ENCODE peak calls at places on chromosomes 7 and 10, in seven cellular contexts. U, N, F, L, G, C and K are unnamed samples.

GRCh38 chr10:30974773-30975386 is 56.8 kb downstream of the ZNF438 start:
- DNase-seq in U (peak; percentile 52), L (no peak), C (peak; percentile 13), G (no peak), N (peak; percentile 44), F (no peak), K (no peak)

GRCh38 chr10:31759124-31759798 is 169.4 kb downstream of the ARHGAP12 start:
- DNase-seq in F (peak; percentile 54), N (peak; percentile 47), U (peak; percentile 55), C (peak; percentile 62), G (peak; percentile 58), L (peak; percentile 71), K (peak; percentile 43)

GRCh38 chr10:93235686-93236085 is 162.0 kb downstream of the CYP26A1 start:
- DNase-seq in N (no peak), C (peak; percentile 12), U (peak; percentile 77), L (no peak), G (no peak), F (no peak), K (peak; percentile 52)

GRCh38 chr10:5876181-5876768 is 13.4 kb downstream of the ANKRD16 start:
- DNase-seq in G (no peak), C (no peak), F (no peak), L (no peak), N (peak; percentile 59), U (peak; percentile 35), K (no peak)

GRCh38 chr7:3910041-3910440 is 609.0 kb downstream of the SDK1 start:
- DNase-seq in F (no peak), G (no peak), U (no peak), C (no peak), L (no peak), N (peak; percentile 40), K (no peak)

GRCh38 chr7:9796241-9796640 is 1177.4 kb upstream of the PHF14 start:
- DNase-seq in G (no peak), U (no peak), F (no peak), L (no peak), C (no peak), N (no peak), K (no peak)

GRCh38 chr7:80135306-80136104 is 874 bp downstream of the GNAI1 start:
- DNase-seq in L (peak; percentile 14), N (peak; percentile 35), U (peak; percentile 43), G (peak; percentile 56), F (no peak), C (peak; percentile 41), K (peak; percentile 29)

GRCh38 chr7:29350351-29350750 is 155.8 kb downstream of the CHN2 start:
- DNase-seq in G (no peak), U (no peak), N (no peak), L (no peak), F (no peak), C (no peak), K (no peak)

GRCh38 chr7:157347217-157347904 is 10.6 kb downstream of the DNAJB6 start:
- DNase-seq in N (peak; percentile 89), G (no peak), C (peak; percentile 88), F (no peak), L (peak; percentile 21), U (peak; percentile 85), K (peak; percentile 83)

GRCh38 chr7:13457790-13458189 is 531.7 kb downstream of the ETV1 start:
- DNase-seq in N (no peak), U (no peak), L (no peak), F (peak; percentile 6), G (no peak), C (no peak), K (no peak)

GRCh38 chr7:76328390-76328789 is 25.9 kb downstream of the HSPB1 start:
- DNase-seq in U (no peak), G (no peak), L (no peak), N (no peak), C (no peak), F (no peak), K (no peak)

GRCh38 chr7:107501593-107501992 is 31.7 kb downstream of the GPR22 start:
- DNase-seq in F (no peak), L (peak; percentile 23), C (peak; percentile 60), N (peak; percentile 8), U (peak; percentile 78), G (no peak), K (peak; percentile 54)

GRCh38 chr10:36349445-36350063 is 707.5 kb upstream of the FZD8 start:
- DNase-seq in G (no peak), U (peak; percentile 92), F (peak; percentile 11), C (peak; percentile 29), N (peak; percentile 73), L (no peak), K (peak; percentile 91)

GRCh38 chr7:108308276-108308675 is 148.0 kb downstream of the NRCAM start:
- DNase-seq in N (peak; percentile 48), U (peak; percentile 77), G (no peak), L (no peak), C (peak; percentile 73), F (no peak), K (no peak)

GRCh38 chr7:68730194-68730593 is 868.1 kb upstream of the AUTS2 start:
- DNase-seq in G (no peak), N (no peak), F (no peak), C (no peak), U (no peak), L (no peak), K (no peak)

GRCh38 chr7:158531661-158532060 is 56.0 kb downstream of the PTPRN2 start:
- DNase-seq in F (no peak), U (no peak), C (no peak), L (no peak), G (no peak), N (no peak), K (no peak)

GRCh38 chr7:147978651-147979050 is 611.9 kb upstream of the C7orf33 start:
- DNase-seq in N (no peak), C (no peak), F (no peak), L (no peak), G (no peak), U (no peak), K (no peak)

GRCh38 chr10:18402766-18403346 is 248.5 kb downstream of the NSUN6 start:
- DNase-seq in G (no peak), F (no peak), C (no peak), U (no peak), N (no peak), L (no peak), K (no peak)

GRCh38 chr7:142689439-142690168 is 59.7 kb upstream of the PRSS1 start:
- DNase-seq in F (no peak), U (peak; percentile 8), G (no peak), L (no peak), C (no peak), N (no peak), K (peak; percentile 8)

GRCh38 chr10:123562387-123562786 is 103.8 kb upstream of the GPR26 start:
- DNase-seq in C (no peak), U (no peak), N (no peak), G (peak; percentile 5), F (no peak), L (no peak), K (no peak)

GRCh38 chr10:122815458-122815857 is 30.2 kb downstream of the CUZD1 start:
- DNase-seq in N (no peak), L (no peak), C (no peak), F (no peak), G (no peak), U (no peak), K (no peak)

GRCh38 chr10:71835671-71836593 is 15.1 kb downstream of the PSAP start:
- DNase-seq in C (peak; percentile 92), G (no peak), L (peak; percentile 65), N (peak; percentile 93), U (peak; percentile 86), F (peak; percentile 66), K (peak; percentile 88)
- H3K4me3 ChIP-seq in C (no peak overlapping the region), G (no peak overlapping the region), L (no peak overlapping the region), N (no peak overlapping the region), U (no peak overlapping the region), F (no peak overlapping the region), K (no peak overlapping the region)

GRCh38 chr10:70221030-70221429 is 12.2 kb downstream of the PPA1 start:
- DNase-seq in U (no peak), L (no peak), F (no peak), G (no peak), C (no peak), N (no peak), K (no peak)

GRCh38 chr10:70227548-70228320 is 5.5 kb downstream of the PPA1 start:
- DNase-seq in G (no peak), L (peak; percentile 80), F (no peak), N (no peak), C (no peak), U (no peak), K (peak; percentile 9)

GRCh38 chr10:70223728-70224127 is 9.5 kb downstream of the PPA1 start:
- DNase-seq in U (no peak), C (no peak), F (no peak), G (no peak), N (no peak), L (no peak), K (peak; percentile 10)

DNA sequence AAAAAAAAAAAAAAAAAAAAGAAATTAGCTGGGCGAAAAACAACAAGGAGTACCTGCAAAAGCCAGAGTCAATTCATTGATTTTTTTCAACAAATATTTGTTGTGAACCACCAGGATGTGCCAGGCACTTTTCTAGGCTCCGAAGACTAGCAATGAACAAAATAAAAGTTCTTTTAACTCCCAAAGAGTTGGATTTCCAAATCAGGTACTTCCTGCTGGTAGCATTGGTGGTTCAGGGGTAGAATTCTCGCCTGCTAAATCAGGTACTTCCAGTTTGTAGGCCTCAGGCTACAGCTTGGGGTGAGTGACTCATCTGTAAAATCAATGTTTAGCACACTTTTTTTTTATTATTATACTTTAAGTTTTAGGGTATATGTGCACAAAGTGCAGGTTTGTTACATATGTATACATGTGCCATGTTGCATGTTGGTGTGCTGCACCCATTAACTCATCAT is 10.9 kb downstream of the PPA1 start:
- DNase-seq in U (no peak), G (no peak), N (peak; percentile 14), F (no peak), L (no peak), C (no peak), K (no peak)
- H3K4me3 ChIP-seq in U (no peak overlapping the region), G (no peak overlapping the region), N (no peak overlapping the region), F (no peak overlapping the region), L (no peak overlapping the region), C (no peak overlapping the region), K (no peak overlapping the region)

GRCh38 chr10:113476191-113476590 is 76.7 kb upstream of the HABP2 start:
- DNase-seq in F (no peak), U (no peak), L (no peak), G (no peak), N (no peak), C (no peak), K (no peak)

GRCh38 chr10:113473011-113473410 is 79.8 kb upstream of the HABP2 start:
- DNase-seq in F (no peak), N (no peak), C (no peak), L (no peak), U (no peak), G (no peak), K (no peak)

GRCh38 chr10:113475381-113475807 is 77.5 kb upstream of the HABP2 start:
- DNase-seq in F (no peak), C (no peak), N (peak; percentile 23), L (no peak), G (no peak), U (peak; percentile 5), K (peak; percentile 6)

GRCh38 chr10:113473851-113474250 is 79.0 kb upstream of the HABP2 start:
- DNase-seq in G (no peak), C (no peak), L (no peak), F (no peak), U (peak; percentile 12), N (no peak), K (no peak)

GRCh38 chr10:113474756-113475155 is 78.1 kb upstream of the HABP2 start:
- DNase-seq in U (no peak), C (no peak), G (no peak), F (no peak), N (no peak), L (no peak), K (no peak)
- H3K4me3 ChIP-seq in U (no peak overlapping the region), C (no peak overlapping the region), G (no peak overlapping the region), F (no peak overlapping the region), N (no peak overlapping the region), L (no peak overlapping the region), K (no peak overlapping the region)

GRCh38 chr10:23442936-23443335 is 4.1 kb downstream of the OTUD1 start:
- DNase-seq in U (peak; percentile 20), N (peak; percentile 55), C (peak; percentile 63), L (no peak), G (no peak), F (no peak), K (peak; percentile 10)
- H3K4me3 ChIP-seq in U (no peak overlapping the region), N (no peak overlapping the region), C (peak overlapping the region; percentile 92), L (no peak overlapping the region), G (no peak overlapping the region), F (peak overlapping the region; percentile 73), K (no peak overlapping the region)